ENCODE peak calls at places on chromosomes 16 and 17, in six cellular contexts. D is tibial artery; F is stimulated activated CD8-positive, alpha-beta memory T cell treated with anti-CD3 and anti-CD28 coated beads, Interleukin-7, amount 100 ng/mL, for 1 hour; N is NCI-H1092 treated with DMSO at 0.1 percent for 48 hours; I is sigmoid colon; Z is smooth muscle cell of the brain vasculature. R is an unnamed sample.

GRCh38 chr17:44912763-44913544 is 2.3 kb downstream of the GFAP start:
- DNase-seq in Z (no peak), F (no peak), N (no peak), D (no peak), I (peak), R (no peak)

GRCh38 chr16:21227886-21228285 is 5.6 kb upstream of the ANKS4B start:
- DNase-seq in Z (no peak), N (no peak), D (no peak), F (no peak), I (no peak), R (no peak)

GRCh38 chr17:13650096-13650675 is 48.5 kb upstream of the HS3ST3A1 start:
- DNase-seq in N (no peak), Z (no peak), D (no peak), I (no peak), F (no peak), R (no peak)

GRCh38 chr17:13346996-13347762 is 254.6 kb downstream of the HS3ST3A1 start:
- DNase-seq in I (no peak), F (no peak), D (no peak), Z (no peak), N (no peak), R (no peak)

GRCh38 chr17:40777459-40777858 is 4.9 kb downstream of the KRT27 start:
- DNase-seq in D (no peak), I (no peak), F (no peak), Z (no peak), N (no peak), R (no peak)

GRCh38 chr16:3924763-3925162 is 44.2 kb upstream of the CREBBP start:
- DNase-seq in F (no peak), Z (no peak), D (no peak), N (no peak), I (no peak), R (no peak)

GRCh38 chr16:726438-727290 is at the start of the genes CCDC78 and HAGHL:
- DNase-seq in Z (no peak), N (no peak), D (no peak), I (peak), F (no peak), R (no peak)

GRCh38 chr16:17370233-17371013 is 100.3 kb downstream of the XYLT1 start:
- DNase-seq in D (no peak), I (no peak), Z (no peak), F (no peak), N (no peak), R (no peak)

GRCh38 chr16:19118938-19119431 is 5.2 kb downstream of the ITPRIPL2 start:
- DNase-seq in D (peak), Z (no peak), N (no peak), F (no peak), I (peak), R (no peak)

GRCh38 chr16:12420661-12421209 is 383.0 kb downstream of the CPPED1 start:
- DNase-seq in N (no peak), F (no peak), I (peak), Z (no peak), D (no peak), R (no peak)

GRCh38 chr16:24984101-24984500 is 31.1 kb downstream of the ARHGAP17 start:
- DNase-seq in I (no peak), N (no peak), F (no peak), D (no peak), Z (no peak), R (no peak)

GRCh38 chr17:76659928-76660614 is 16.5 kb upstream of the ST6GALNAC1 start:
- DNase-seq in D (no peak), N (no peak), F (no peak), I (peak), Z (no peak), R (no peak)

GRCh38 chr17:74919440-74920305 is 3.4 kb downstream of the USH1G start:
- DNase-seq in D (no peak), F (no peak), I (no peak), Z (no peak), N (no peak), R (no peak)

GRCh38 chr16:56736476-56736875 is 6.5 kb downstream of the NUP93 start:
- DNase-seq in F (no peak), D (no peak), I (no peak), N (no peak), Z (no peak), R (no peak)

GRCh38 chr17:4551141-4551540 is 4.0 kb downstream of the MYBBP1A start:
- DNase-seq in D (no peak), I (no peak), N (no peak), Z (no peak), F (no peak), R (no peak)

GRCh38 chr17:43401293-43401692 is 2.5 kb downstream of the ARL4D start:
- DNase-seq in I (peak), F (no peak), D (peak), N (no peak), Z (no peak), R (no peak)

GRCh38 chr17:81167194-81167524 is 1.1 kb upstream of the AATK start:
- DNase-seq in Z (no peak), D (no peak), F (no peak), I (no peak), N (no peak), R (no peak)

GRCh38 chr17:1487939-1488825 is 4.3 kb downstream of the MYO1C start:
- DNase-seq in D (peak), I (peak), F (peak), N (peak), Z (peak), R (no peak)

GRCh38 chr16:69494993-69495392 is 70.6 kb downstream of the CYB5B start:
- DNase-seq in Z (no peak), N (no peak), D (no peak), I (no peak), F (no peak), R (no peak)

GRCh38 chr16:71297252-71297651 is 8.1 kb upstream of the CMTR2 start:
- DNase-seq in I (no peak), N (no peak), Z (no peak), D (no peak), F (no peak), R (no peak)

GRCh38 chr17:17557796-17558195 is 33.7 kb downstream of the PEMT start:
- DNase-seq in D (no peak), Z (no peak), I (no peak), F (no peak), N (no peak), R (no peak)

GRCh38 chr16:81480856-81481821 is 36.5 kb downstream of the CMIP start:
- DNase-seq in N (peak), I (peak), D (peak), F (no peak), Z (no peak), R (no peak)

GRCh38 chr16:56603589-56603988 is 4.8 kb upstream of the MT2A start:
- DNase-seq in D (no peak), I (no peak), N (no peak), F (no peak), Z (no peak), R (no peak)

GRCh38 chr16:1940273-1941161 is 2.5 kb downstream of the MSRB1 start:
- DNase-seq in F (no peak), D (no peak), Z (no peak), I (no peak), N (no peak), R (no peak)

GRCh38 chr17:83195330-83196087 is 116.1 kb downstream of the METRNL start:
- DNase-seq in I (peak), N (no peak), F (no peak), D (peak), Z (peak), R (no peak)

GRCh38 chr17:45230787-45231480 is 9.2 kb downstream of the FMNL1 start:
- DNase-seq in I (peak), F (no peak), D (peak), Z (no peak), N (peak), R (no peak)

GRCh38 chr17:55394357-55395021 is 27.1 kb downstream of the MMD start:
- DNase-seq in I (no peak), N (no peak), D (no peak), Z (no peak), F (no peak), R (no peak)

GRCh38 chr16:86704516-86704915 is 126.2 kb downstream of the FOXL1 start:
- DNase-seq in F (no peak), D (no peak), N (no peak), I (peak), Z (no peak), R (no peak)

GRCh38 chr17:69117855-69118758 is 23.6 kb downstream of the ABCA6 start:
- DNase-seq in F (no peak), N (no peak), D (no peak), Z (no peak), I (no peak), R (no peak)

GRCh38 chr17:1372618-1373017 is 27.4 kb downstream of the YWHAE start:
- DNase-seq in N (no peak), I (no peak), F (no peak), D (no peak), Z (no peak), R (no peak)

GRCh38 chr17:38892083-38892482 is 22.2 kb downstream of the LASP1 start:
- DNase-seq in N (no peak), I (no peak), Z (no peak), F (no peak), D (no peak), R (no peak)

GRCh38 chr16:8935989-8936388 is 27.7 kb downstream of the USP7 start:
- DNase-seq in N (no peak), I (no peak), Z (no peak), F (no peak), D (no peak), R (no peak)

R was measured in SK-N-MC.